ENCODE peak calls at places on chromosome 20, in four cellular contexts. V, Z, A and P are unnamed samples.

GRCh38 chr20:53580376-53581111 is 13.1 kb downstream of the ZNF217 start:
- DNase-seq in A (peak), Z (no peak), V (no peak), P (no peak)

GRCh38 chr20:36179170-36179945 is 24.8 kb downstream of the EPB41L1 start:
- DNase-seq in Z (no peak), V (no peak), A (no peak), P (no peak)

GRCh38 chr20:62215020-62215990 is 4.8 kb downstream of the HRH3 start:
- DNase-seq in Z (no peak), V (no peak), A (no peak), P (peak)

GRCh38 chr20:13487202-13487601 is 151.5 kb downstream of the TASP1 start:
- DNase-seq in V (no peak), A (no peak), Z (no peak), P (no peak)

GRCh38 chr20:64224344-64225165 is 31.0 kb upstream of the PCMTD2 start:
- DNase-seq in A (no peak), V (no peak), Z (no peak), P (no peak)

GRCh38 chr20:5642155-5642981 is 107.8 kb upstream of the SHLD1 start:
- DNase-seq in V (no peak), A (peak), Z (no peak), P (no peak)

GRCh38 chr20:35369804-35370203 is 42.0 kb downstream of the UQCC1 start:
- DNase-seq in Z (no peak), A (no peak), V (no peak), P (no peak)

GRCh38 chr20:7490288-7490687 is 450.0 kb downstream of the HAO1 start:
- DNase-seq in A (no peak), Z (no peak), V (no peak), P (no peak)

GRCh38 chr20:48574383-48574782 is 253.4 kb downstream of the PREX1 start:
- DNase-seq in V (no peak), A (no peak), Z (no peak), P (no peak)

GRCh38 chr20:10369723-10370090 is 64.3 kb downstream of the MKKS start:
- DNase-seq in Z (no peak), A (no peak), V (no peak), P (no peak)

GRCh38 chr20:34269996-34270627 is 28.9 kb downstream of the ASIP start:
- DNase-seq in A (no peak), Z (no peak), V (no peak), P (no peak)

GRCh38 chr20:1252416-1252815 is 13.7 kb upstream of the SNPH start:
- DNase-seq in Z (no peak), V (no peak), A (no peak), P (no peak)

GRCh38 chr20:57959018-57959417 is 249.2 kb upstream of the PMEPA1 start:
- DNase-seq in A (peak), Z (peak), V (no peak), P (no peak)

GRCh38 chr20:266604-267562 is 9.4 kb downstream of the DEFB132 start:
- DNase-seq in V (peak), A (peak), Z (peak), P (peak)

GRCh38 chr20:63472159-63472811 is at the start of gene KCNQ2:
- DNase-seq in Z (no peak), A (no peak), V (no peak), P (no peak)

GRCh38 chr20:32790751-32791057 is 28.5 kb downstream of the DNMT3B start:
- DNase-seq in V (no peak), A (no peak), Z (no peak), P (no peak)

GRCh38 chr20:15205023-15205422 is 867.6 kb upstream of the FLRT3 start:
- DNase-seq in Z (no peak), V (no peak), A (no peak), P (no peak)

GRCh38 chr20:54633374-54633773 is 158.0 kb downstream of the DOK5 start:
- DNase-seq in V (no peak), A (no peak), Z (no peak), P (no peak)

GRCh38 chr20:1292620-1293019 is 26.5 kb downstream of the SNPH start:
- DNase-seq in Z (no peak), V (no peak), A (no peak), P (no peak)

GRCh38 chr20:37901667-37902503 is 1.0 kb upstream of the VSTM2L start:
- DNase-seq in Z (no peak), V (no peak), A (no peak), P (peak)

GRCh38 chr20:44834693-44835092 is 24.3 kb upstream of the RIMS4 start:
- DNase-seq in A (no peak), V (no peak), Z (no peak), P (no peak)

GRCh38 chr20:3931664-3932063 is 42.5 kb downstream of the PANK2 start:
- DNase-seq in A (no peak), V (no peak), Z (peak), P (no peak)

GRCh38 chr20:4795394-4795793 is 73.7 kb downstream of the PRND start:
- DNase-seq in A (no peak), V (no peak), Z (no peak), P (no peak)

GRCh38 chr20:51469578-51470520 is 72.7 kb downstream of the NFATC2 start:
- DNase-seq in A (peak), V (no peak), Z (no peak), P (peak)

GRCh38 chr20:25148982-25149846 is 46.3 kb upstream of the ENTPD6 start:
- DNase-seq in Z (no peak), A (no peak), V (no peak), P (no peak)